ENCODE peak calls at places on chromosome 1, in seven cellular contexts. One of them, this sample, is unnamed.

GRCh38 chr1:204971700-204972336 is 71.2 kb upstream of the CNTN2 start:
- DNase-seq in fibroblast of pulmonary artery: peak
- DNase-seq in head of caudate nucleus: no peak
- DNase-seq in fibroblast of gingiva: peak
- DNase-seq in bronchial epithelial cell: peak
- DNase-seq in stimulated activated CD4-positive, alpha-beta T cell treated with anti-CD3 and anti-CD28 coated beads, TNF-alpha, amount 100 ng/mL, for 1 hour: no peak
- DNase-seq in heart left ventricle: no peak
- DNase-seq in this sample: peak

GRCh38 chr1:201274616-201275265 is 8.6 kb upstream of the PKP1 start:
- DNase-seq in fibroblast of gingiva: no peak
- DNase-seq in stimulated activated CD4-positive, alpha-beta T cell treated with anti-CD3 and anti-CD28 coated beads, TNF-alpha, amount 100 ng/mL, for 1 hour: no peak
- DNase-seq in heart left ventricle: no peak
- DNase-seq in bronchial epithelial cell: no peak
- DNase-seq in head of caudate nucleus: no peak
- DNase-seq in fibroblast of pulmonary artery: no peak
- DNase-seq in this sample: no peak

GRCh38 chr1:202170726-202171125 is 10.3 kb upstream of the PTPN7 start:
- DNase-seq in fibroblast of pulmonary artery: no peak
- DNase-seq in heart left ventricle: no peak
- DNase-seq in head of caudate nucleus: no peak
- DNase-seq in stimulated activated CD4-positive, alpha-beta T cell treated with anti-CD3 and anti-CD28 coated beads, TNF-alpha, amount 100 ng/mL, for 1 hour: no peak
- DNase-seq in fibroblast of gingiva: no peak
- DNase-seq in bronchial epithelial cell: no peak
- DNase-seq in this sample: no peak

GRCh38 chr1:29767769-29768425 is 531.6 kb downstream of the PTPRU start:
- DNase-seq in fibroblast of pulmonary artery: no peak
- DNase-seq in bronchial epithelial cell: no peak
- DNase-seq in fibroblast of gingiva: no peak
- DNase-seq in head of caudate nucleus: no peak
- DNase-seq in stimulated activated CD4-positive, alpha-beta T cell treated with anti-CD3 and anti-CD28 coated beads, TNF-alpha, amount 100 ng/mL, for 1 hour: no peak
- DNase-seq in heart left ventricle: no peak
- DNase-seq in this sample: no peak

GRCh38 chr1:19477284-19478240 is 7.8 kb downstream of the CAPZB start:
- DNase-seq in fibroblast of pulmonary artery: no peak
- DNase-seq in stimulated activated CD4-positive, alpha-beta T cell treated with anti-CD3 and anti-CD28 coated beads, TNF-alpha, amount 100 ng/mL, for 1 hour: no peak
- DNase-seq in bronchial epithelial cell: no peak
- DNase-seq in fibroblast of gingiva: no peak
- DNase-seq in head of caudate nucleus: no peak
- DNase-seq in heart left ventricle: no peak
- DNase-seq in this sample: no peak

GRCh38 chr1:160361814-160362167 is 5.1 kb upstream of the NHLH1 start:
- DNase-seq in heart left ventricle: no peak
- DNase-seq in fibroblast of gingiva: no peak
- DNase-seq in bronchial epithelial cell: no peak
- DNase-seq in head of caudate nucleus: no peak
- DNase-seq in fibroblast of pulmonary artery: no peak
- DNase-seq in stimulated activated CD4-positive, alpha-beta T cell treated with anti-CD3 and anti-CD28 coated beads, TNF-alpha, amount 100 ng/mL, for 1 hour: no peak
- DNase-seq in this sample: no peak

GRCh38 chr1:16218014-16218673 is 5.7 kb upstream of the ARHGEF19 start:
- DNase-seq in fibroblast of pulmonary artery: no peak
- DNase-seq in heart left ventricle: no peak
- DNase-seq in head of caudate nucleus: no peak
- DNase-seq in fibroblast of gingiva: no peak
- DNase-seq in bronchial epithelial cell: no peak
- DNase-seq in stimulated activated CD4-positive, alpha-beta T cell treated with anti-CD3 and anti-CD28 coated beads, TNF-alpha, amount 100 ng/mL, for 1 hour: no peak
- DNase-seq in this sample: no peak

GRCh38 chr1:10561497-10561896 is 86.7 kb downstream of the PEX14 start:
- DNase-seq in fibroblast of pulmonary artery: peak
- DNase-seq in bronchial epithelial cell: peak
- DNase-seq in heart left ventricle: no peak
- DNase-seq in head of caudate nucleus: no peak
- DNase-seq in stimulated activated CD4-positive, alpha-beta T cell treated with anti-CD3 and anti-CD28 coated beads, TNF-alpha, amount 100 ng/mL, for 1 hour: no peak
- DNase-seq in fibroblast of gingiva: peak
- DNase-seq in this sample: no peak

GRCh38 chr1:168960595-168960994 is 145.9 kb upstream of the ATP1B1 start:
- DNase-seq in stimulated activated CD4-positive, alpha-beta T cell treated with anti-CD3 and anti-CD28 coated beads, TNF-alpha, amount 100 ng/mL, for 1 hour: no peak
- DNase-seq in head of caudate nucleus: peak
- DNase-seq in bronchial epithelial cell: no peak
- DNase-seq in fibroblast of pulmonary artery: peak
- DNase-seq in fibroblast of gingiva: no peak
- DNase-seq in heart left ventricle: no peak
- DNase-seq in this sample: peak

This sample was measured in lung microvascular endothelial cell.